ENCODE peak calls at places on chromosomes 6 and 20, in five cellular contexts. K, U, X, P and L are unnamed samples.

GRCh38 chr6:147029923-147030322 is 174.3 kb upstream of the STXBP5 start:
- DNase-seq in K (no peak), U (no peak), X (no peak), P (no peak), L (no peak)

GRCh38 chr6:148335582-148335981 is 7.1 kb upstream of the SASH1 start:
- DNase-seq in K (peak), U (no peak), X (no peak), P (peak), L (no peak)

GRCh38 chr6:161349886-161350285 is 76.0 kb upstream of the AGPAT4 start:
- DNase-seq in K (no peak), U (no peak), X (no peak), P (no peak), L (no peak)

GRCh38 chr20:3222635-3223600 is 13.6 kb downstream of the ITPA start:
- DNase-seq in K (no peak), U (no peak), X (peak), P (no peak), L (no peak)

GRCh38 chr6:166204852-166205650 is 37.4 kb upstream of the TBXT start:
- DNase-seq in K (no peak), U (no peak), X (peak), P (no peak), L (no peak)

GRCh38 chr20:52941803-52942202 is 30.4 kb upstream of the TSHZ2 start:
- DNase-seq in K (no peak), U (no peak), X (no peak), P (no peak), L (no peak)

GRCh38 chr20:60837386-60837785 is 414.7 kb upstream of the CDH4 start:
- DNase-seq in K (no peak), U (no peak), X (no peak), P (no peak), L (no peak)

GRCh38 chr6:103154779-103155572 is 1704.7 kb downstream of the HACE1 start:
- DNase-seq in K (no peak), U (no peak), X (no peak), P (no peak), L (no peak)

GRCh38 chr20:10110151-10110550 is 75.4 kb downstream of the ANKEF1 start:
- DNase-seq in K (no peak), U (no peak), X (no peak), P (no peak), L (no peak)

GRCh38 chr20:31602779-31603441 is 2.2 kb upstream of the ID1 start:
- DNase-seq in K (peak), U (no peak), X (no peak), P (peak), L (no peak)